ENCODE peak calls at places on chromosome 20, in six cellular contexts. R, S, Y, E, V and Q are unnamed samples.

GRCh38 chr20:25230177-25230831 is 17.6 kb upstream of the PYGB start:
- DNase-seq in R (no peak), S (no peak), Y (no peak), E (no peak), V (no peak), Q (no peak)

GRCh38 chr20:24987244-24987643 is 5.3 kb downstream of the APMAP start:
- DNase-seq in R (no peak), S (no peak), Y (no peak), E (no peak), V (peak), Q (no peak)

GRCh38 chr20:39117486-39117885 is 155.3 kb downstream of the DHX35 start:
- DNase-seq in R (no peak), S (no peak), Y (no peak), E (no peak), V (no peak), Q (no peak)

GRCh38 chr20:23187759-23188158 is 101.6 kb upstream of the CD93 start:
- DNase-seq in R (no peak), S (no peak), Y (no peak), E (no peak), V (no peak), Q (no peak)

GRCh38 chr20:36351937-36352336 is 45.8 kb downstream of the DLGAP4 start:
- DNase-seq in R (no peak), S (no peak), Y (no peak), E (no peak), V (no peak), Q (no peak)

GRCh38 chr20:50982372-50982771 is 23.8 kb downstream of the MOCS3 start:
- DNase-seq in R (no peak), S (no peak), Y (no peak), E (no peak), V (no peak), Q (no peak)

GRCh38 chr20:5044075-5044620 is 42.8 kb upstream of the SLC23A2 start:
- DNase-seq in R (no peak), S (no peak), Y (no peak), E (no peak), V (no peak), Q (no peak)

GRCh38 chr20:22389836-22390542 is 194.4 kb downstream of the FOXA2 start:
- DNase-seq in R (no peak), S (no peak), Y (no peak), E (no peak), V (peak), Q (no peak)

GRCh38 chr20:59831024-59831900 is 102.2 kb downstream of the SYCP2 start:
- DNase-seq in R (no peak), S (no peak), Y (no peak), E (no peak), V (peak), Q (no peak)

GRCh38 chr20:61695741-61696140 is 369.9 kb downstream of the TAF4 start:
- DNase-seq in R (no peak), S (no peak), Y (no peak), E (no peak), V (no peak), Q (no peak)

GRCh38 chr20:3887870-3888614 is 1.1 kb upstream of the PANK2 start:
- DNase-seq in R (no peak), S (no peak), Y (no peak), E (no peak), V (no peak), Q (no peak)

GRCh38 chr20:21125072-21125848 is 622 bp upstream of the KIZ start:
- DNase-seq in R (no peak), S (no peak), Y (no peak), E (no peak), V (no peak), Q (no peak)

GRCh38 chr20:59006864-59007757 is at the start of gene CTSZ:
- DNase-seq in R (peak), S (no peak), Y (peak), E (no peak), V (peak), Q (no peak)

GRCh38 chr20:54123587-54124180 is 50.1 kb downstream of the CYP24A1 start:
- DNase-seq in R (no peak), S (no peak), Y (no peak), E (peak), V (peak), Q (no peak)

GRCh38 chr20:59810376-59811187 is 122.9 kb downstream of the SYCP2 start:
- DNase-seq in R (no peak), S (no peak), Y (no peak), E (no peak), V (peak), Q (no peak)

GRCh38 chr20:35302421-35303335 is 10.5 kb upstream of the FAM83C start:
- DNase-seq in R (no peak), S (no peak), Y (no peak), E (no peak), V (no peak), Q (no peak)

GRCh38 chr20:4949833-4950178 is 51.5 kb downstream of the SLC23A2 start:
- DNase-seq in R (no peak), S (no peak), Y (no peak), E (no peak), V (no peak), Q (no peak)

GRCh38 chr20:58228103-58228483 is 360 bp downstream of the ANKRD60 start:
- DNase-seq in R (no peak), S (no peak), Y (no peak), E (no peak), V (no peak), Q (no peak)